ENCODE peak calls at places on chromosomes 7 and 10, in ten cellular contexts. Q, P, F, Z, R, S, C, J, M and H are unnamed samples.

GRCh38 chr10:1422275-1422674 is 315.1 kb downstream of the ADARB2 start:
- DNase-seq in Q (no peak), P (no peak), F (no peak), Z (no peak), R (no peak), S (no peak), C (no peak), J (no peak), M (no peak), H (no peak)

GRCh38 chr7:17234398-17235021 is 63.9 kb upstream of the AHR start:
- DNase-seq in Q (no peak), P (peak; percentile 63), F (peak; percentile 85), Z (peak; percentile 37), R (peak; percentile 23), S (peak; percentile 41), C (no peak), J (peak; percentile 77), M (no peak), H (no peak)

GRCh38 chr7:39547336-39547735 is 18.9 kb upstream of the YAE1 start:
- DNase-seq in Q (no peak), P (no peak), F (no peak), Z (no peak), R (no peak), S (no peak), C (no peak), J (no peak), M (no peak), H (no peak)

GRCh38 chr10:132904169-132904813 is 38.1 kb downstream of the CFAP46 start:
- DNase-seq in Q (no peak), P (peak; percentile 9), F (peak; percentile 23), Z (no peak), R (no peak), S (no peak), C (peak; percentile 38), J (peak; percentile 29), M (no peak), H (no peak)

GRCh38 chr7:18890134-18890533 is 227.3 kb downstream of the TWIST1 start:
- DNase-seq in Q (no peak), P (no peak), F (peak; percentile 47), Z (no peak), R (no peak), S (no peak), C (no peak), J (no peak), M (no peak), H (no peak)

GRCh38 chr10:110141747-110142625 is 65.4 kb upstream of the MXI1 start:
- DNase-seq in Q (no peak), P (no peak), F (no peak), Z (no peak), R (peak; percentile 47), S (peak; percentile 44), C (no peak), J (no peak), M (no peak), H (no peak)

GRCh38 chr10:58435297-58435696 is 50.1 kb downstream of the TFAM start:
- DNase-seq in Q (no peak), P (peak; percentile 32), F (peak; percentile 91), Z (no peak), R (no peak), S (no peak), C (peak; percentile 53), J (peak; percentile 88), M (no peak), H (peak; percentile 86)

GRCh38 chr7:141027043-141027442 is 12.3 kb upstream of the MRPS33 start:
- DNase-seq in Q (no peak), P (no peak), F (no peak), Z (no peak), R (no peak), S (no peak), C (no peak), J (no peak), M (no peak), H (no peak)

GRCh38 chr10:119342017-119342734 is 134.8 kb downstream of the GRK5 start:
- DNase-seq in Q (peak; percentile 57), P (no peak), F (no peak), Z (peak; percentile 34), R (peak; percentile 78), S (peak; percentile 84), C (peak; percentile 81), J (no peak), M (no peak), H (peak; percentile 89)

GRCh38 chr10:102418612-102419560 is at the start of gene PSD:
- DNase-seq in Q (no peak), P (no peak), F (no peak), Z (no peak), R (no peak), S (no peak), C (no peak), J (no peak), M (no peak), H (no peak)

GRCh38 chr10:13106387-13106786 is 6.4 kb downstream of the OPTN start:
- DNase-seq in Q (no peak), P (no peak), F (no peak), Z (no peak), R (no peak), S (no peak), C (no peak), J (no peak), M (no peak), H (no peak)

GRCh38 chr10:104349623-104350142 is 4.0 kb upstream of the CFAP58 start:
- DNase-seq in Q (peak; percentile 57), P (peak; percentile 39), F (peak; percentile 94), Z (no peak), R (no peak), S (peak; percentile 26), C (no peak), J (no peak), M (no peak), H (no peak)

GRCh38 chr10:27998178-27998953 is 513 bp downstream of the ODAD2 start:
- DNase-seq in Q (no peak), P (peak; percentile 44), F (no peak), Z (no peak), R (no peak), S (peak; percentile 8), C (no peak), J (no peak), M (no peak), H (no peak)

GRCh38 chr7:96061844-96062243 is 260.1 kb downstream of the SLC25A13 start:
- DNase-seq in Q (no peak), P (no peak), F (no peak), Z (no peak), R (peak; percentile 11), S (no peak), C (no peak), J (no peak), M (no peak), H (no peak)
- H3K4me3 ChIP-seq in Q (no peak overlapping the region), P (no peak overlapping the region), F (no peak overlapping the region), Z (no peak overlapping the region), R (no peak overlapping the region), S (no peak overlapping the region), C (no peak overlapping the region), J (no peak overlapping the region), M (no peak overlapping the region), H (no peak overlapping the region)

GRCh38 chr7:101113860-101114259 is 13.0 kb upstream of the SERPINE1 start:
- DNase-seq in Q (no peak), P (no peak), F (no peak), Z (no peak), R (no peak), S (no peak), C (no peak), J (no peak), M (no peak), H (no peak)
- H3K4me1 ChIP-seq in Q (no peaks in the 10 kb centered on the region), P (no peaks in the 10 kb centered on the region), F (peaks cover 26% of the 10 kb centered on the region), Z (no peaks in the 10 kb centered on the region), R (peaks cover 30% of the 10 kb centered on the region), S (peaks cover 39% of the 10 kb centered on the region), C (no peaks in the 10 kb centered on the region), J (peaks cover 17% of the 10 kb centered on the region), M (peaks cover 8% of the 10 kb centered on the region), H (peaks cover 37% of the 10 kb centered on the region)

DNA sequence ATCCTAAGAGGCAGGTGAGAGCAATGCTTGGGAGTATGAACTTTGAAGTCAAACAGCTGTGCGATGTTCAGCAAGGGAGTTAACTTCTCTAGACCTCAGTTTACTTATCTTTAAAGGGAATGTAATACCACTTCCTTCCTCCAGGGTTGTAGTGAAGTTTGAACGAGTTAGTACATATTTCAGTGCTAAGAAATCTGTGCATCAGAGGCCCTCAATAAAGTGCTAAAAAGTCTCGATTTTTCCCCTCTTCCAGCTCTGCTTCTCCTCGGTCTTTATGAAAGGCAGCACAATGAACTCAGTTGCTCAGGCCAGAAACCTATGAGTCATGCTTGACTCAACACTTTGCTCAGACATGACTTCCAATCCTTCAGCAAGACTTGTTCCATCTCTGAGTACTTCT is 418.9 kb downstream of the MDFIC start:
- DNase-seq in Q (no peak), P (no peak), F (peak; percentile 93), Z (no peak), R (no peak), S (no peak), C (no peak), J (peak; percentile 47), M (no peak), H (no peak)
- TF ChIP-seq CTCF in Q (no peak), P (peak; percentile 42), F (peak; percentile 19), Z (no peak), R (no peak), S (peak; percentile 25), C (peak; percentile 9), J (peak; percentile 56), M (no peak), H (no peak)

GRCh38 chr7:155531686-155532085 is 14.7 kb downstream of the CNPY1 start:
- DNase-seq in Q (no peak), P (no peak), F (no peak), Z (no peak), R (no peak), S (no peak), C (no peak), J (no peak), M (no peak), H (no peak)

GRCh38 chr7:155534691-155535090 is 11.7 kb downstream of the CNPY1 start:
- DNase-seq in Q (no peak), P (no peak), F (no peak), Z (no peak), R (no peak), S (no peak), C (no peak), J (no peak), M (no peak), H (no peak)

GRCh38 chr7:155532792-155533119 is 13.6 kb downstream of the CNPY1 start:
- DNase-seq in Q (no peak), P (no peak), F (no peak), Z (no peak), R (no peak), S (no peak), C (no peak), J (no peak), M (no peak), H (no peak)

GRCh38 chr7:155533827-155534690 is 12.3 kb downstream of the CNPY1 start:
- DNase-seq in Q (no peak), P (no peak), F (no peak), Z (no peak), R (no peak), S (no peak), C (no peak), J (no peak), M (no peak), H (no peak)

GRCh38 chr7:155533120-155533826 is 13.1 kb downstream of the CNPY1 start:
- DNase-seq in Q (no peak), P (no peak), F (no peak), Z (no peak), R (no peak), S (no peak), C (no peak), J (no peak), M (no peak), H (no peak)
- H3K4me3 ChIP-seq in Q (peak overlapping the region; percentile 10), P (no peak overlapping the region), F (no peak overlapping the region), Z (no peak overlapping the region), R (peak overlapping the region; percentile 26), S (peak overlapping the region; percentile 2), C (peak overlapping the region; percentile 43), J (no peak overlapping the region), M (peak overlapping the region; percentile 28), H (peak overlapping the region; percentile 34)